ENCODE peak calls at places on chromosomes 5 and 9, in five cellular contexts. K is WTC11, L is GM23338, C is GM12878, J is H1. I is an unnamed sample.

GRCh38 chr9:121550569-121551512 is 51.2 kb upstream of the GGTA1 start:
- DNase-seq in K (peak), L (peak), C (no peak), J (peak), I (peak)

GRCh38 chr9:87601595-87601994 is 103.9 kb downstream of the DAPK1 start:
- DNase-seq in K (no peak), L (no peak), C (no peak), J (no peak), I (no peak)

GRCh38 chr5:176784218-176785165 is 25.9 kb upstream of the UNC5A start:
- DNase-seq in K (no peak), L (peak), C (no peak), J (peak), I (no peak)

GRCh38 chr5:80957031-80957761 is 3.0 kb upstream of the RASGRF2 start:
- DNase-seq in K (no peak), L (peak), C (no peak), J (no peak), I (no peak)

GRCh38 chr9:127979333-127980055 is 1.3 kb downstream of the EEIG1 start:
- DNase-seq in K (peak), L (peak), C (no peak), J (peak), I (peak)

GRCh38 chr9:136726631-136727191 is 14.3 kb downstream of the DIPK1B start:
- DNase-seq in K (no peak), L (no peak), C (peak), J (no peak), I (peak)

GRCh38 chr5:67900515-67900914 is 315.0 kb upstream of the PIK3R1 start:
- DNase-seq in K (no peak), L (no peak), C (no peak), J (no peak), I (no peak)

GRCh38 chr9:69976165-69976564 is 67.5 kb upstream of the MAMDC2 start:
- DNase-seq in K (no peak), L (no peak), C (no peak), J (no peak), I (no peak)

GRCh38 chr5:131749723-131750470 is 46.9 kb downstream of the FNIP1 start:
- DNase-seq in K (no peak), L (no peak), C (no peak), J (no peak), I (no peak)

GRCh38 chr5:33410221-33410620 is 30.5 kb upstream of the TARS1 start:
- DNase-seq in K (no peak), L (no peak), C (no peak), J (no peak), I (no peak)

GRCh38 chr9:109914280-109915027 is 134.5 kb downstream of the PALM2AKAP2 start:
- DNase-seq in K (no peak), L (no peak), C (peak), J (no peak), I (no peak)

GRCh38 chr5:133824661-133825254 is 143.7 kb downstream of the C5orf15 start:
- DNase-seq in K (no peak), L (no peak), C (peak), J (no peak), I (peak)

GRCh38 chr5:179820483-179821297 is at the start of gene SQSTM1:
- DNase-seq in K (peak), L (peak), C (no peak), J (peak), I (peak)

GRCh38 chr5:65914644-65915196 is 11.7 kb upstream of the ERBIN start:
- DNase-seq in K (no peak), L (no peak), C (no peak), J (no peak), I (no peak)

GRCh38 chr5:133456933-133457402 is 155.4 kb downstream of the FSTL4 start:
- DNase-seq in K (no peak), L (no peak), C (no peak), J (no peak), I (no peak)

GRCh38 chr9:89115426-89115825 is 63.2 kb downstream of the SHC3 start:
- DNase-seq in K (no peak), L (no peak), C (no peak), J (no peak), I (no peak)

GRCh38 chr9:78552802-78553201 is 255.9 kb downstream of the PSAT1 start:
- DNase-seq in K (no peak), L (no peak), C (no peak), J (no peak), I (no peak)

GRCh38 chr9:138100711-138101349 is 223.2 kb downstream of the CACNA1B start:
- DNase-seq in K (peak), L (peak), C (no peak), J (peak), I (no peak)

GRCh38 chr5:109849478-109850088 is 159.9 kb downstream of the MAN2A1 start:
- DNase-seq in K (no peak), L (no peak), C (no peak), J (no peak), I (no peak)

GRCh38 chr9:116985636-116986414 is 298.7 kb downstream of the TRIM32 start:
- DNase-seq in K (no peak), L (no peak), C (no peak), J (no peak), I (no peak)

GRCh38 chr5:6202615-6203365 is 175.6 kb downstream of the MED10 start:
- DNase-seq in K (peak), L (peak), C (no peak), J (peak), I (peak)

GRCh38 chr5:114018178-114018577 is 343.7 kb upstream of the KCNN2 start:
- DNase-seq in K (no peak), L (peak), C (no peak), J (no peak), I (no peak)

GRCh38 chr5:101942321-101942882 is 353.7 kb downstream of the SLCO4C1 start:
- DNase-seq in K (peak), L (peak), C (no peak), J (peak), I (no peak)

GRCh38 chr9:137191691-137192447 is 3.4 kb downstream of the SSNA1 start:
- DNase-seq in K (no peak), L (no peak), C (no peak), J (no peak), I (no peak)

GRCh38 chr5:38557309-38557710 is 864 bp upstream of the LIFR start:
- DNase-seq in K (no peak), L (no peak), C (no peak), J (no peak), I (no peak)

GRCh38 chr9:38107811-38108304 is 38.8 kb upstream of the SHB start:
- DNase-seq in K (no peak), L (no peak), C (no peak), J (no peak), I (peak)

GRCh38 chr9:120729796-120730195 is 15.5 kb upstream of the MEGF9 start:
- DNase-seq in K (peak), L (peak), C (no peak), J (peak), I (peak)

GRCh38 chr9:105296889-105297288 is 52.4 kb downstream of the SLC44A1 start:
- DNase-seq in K (no peak), L (peak), C (no peak), J (no peak), I (peak)

GRCh38 chr5:80863708-80864107 is 96.5 kb upstream of the RASGRF2 start:
- DNase-seq in K (no peak), L (no peak), C (no peak), J (no peak), I (no peak)

GRCh38 chr9:119216891-119217290 is 152.3 kb downstream of the BRINP1 start:
- DNase-seq in K (no peak), L (no peak), C (no peak), J (no peak), I (no peak)

GRCh38 chr5:107300928-107301327 is 369.8 kb downstream of the EFNA5 start:
- DNase-seq in K (no peak), L (no peak), C (no peak), J (no peak), I (no peak)

GRCh38 chr9:27847818-27848217 is 274.5 kb upstream of the C9orf72 start:
- DNase-seq in K (no peak), L (no peak), C (no peak), J (no peak), I (no peak)

GRCh38 chr5:135238622-135239460 is 160.2 kb downstream of the MACROH2A1 start:
- DNase-seq in K (no peak), L (no peak), C (no peak), J (peak), I (no peak)
- TF ChIP-seq CREB1 in K (no peak), L (no peak), C (no peak), J (no peak), I (no peak)

GRCh38 chr5:124912653-124913328 is 166.4 kb upstream of the ZNF608 start:
- DNase-seq in K (no peak), L (no peak), C (no peak), J (no peak), I (no peak)
- TF ChIP-seq CREB1 in K (no peak), L (no peak), C (no peak), J (no peak), I (no peak)

DNA sequence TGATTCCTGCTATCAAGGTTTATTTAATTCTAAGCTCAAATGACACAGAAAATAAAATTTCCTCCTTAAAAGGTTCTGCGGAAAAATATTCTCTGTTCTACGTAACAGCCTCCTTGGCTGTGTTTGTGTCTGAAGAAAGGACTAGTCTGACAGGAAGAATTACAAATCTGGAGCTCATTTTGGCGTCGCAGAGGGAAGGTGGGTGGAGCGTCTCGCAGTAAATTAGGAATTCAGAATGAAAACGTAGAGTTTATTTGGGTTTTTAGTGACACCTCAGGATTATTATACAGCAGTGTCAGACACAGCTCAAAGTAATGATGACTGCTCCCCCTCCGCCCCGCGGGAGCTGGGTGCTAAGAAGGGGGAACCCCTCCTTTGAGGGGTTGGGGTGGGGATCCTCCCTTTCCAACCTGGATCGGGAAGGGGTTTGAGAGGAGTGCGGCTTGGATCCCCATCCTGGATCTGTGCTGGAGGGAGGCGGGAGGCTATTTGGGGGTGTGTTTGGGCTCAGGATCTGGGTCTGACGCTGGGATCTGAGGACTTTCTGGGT is 929 bp upstream of the TGFBR1 start:
- DNase-seq in K (no peak), L (peak), C (no peak), J (peak), I (peak)
- TF ChIP-seq CREB1 in K (no peak), L (no peak), C (no peak), J (no peak), I (no peak)

GRCh38 chr9:112061152-112061740 is 113.9 kb downstream of the SUSD1 start:
- DNase-seq in K (no peak), L (no peak), C (peak), J (no peak), I (peak)

GRCh38 chr9:112059980-112060348 is 115.1 kb downstream of the SUSD1 start:
- DNase-seq in K (no peak), L (no peak), C (no peak), J (no peak), I (no peak)

GRCh38 chr9:112063151-112063550 is 111.9 kb downstream of the SUSD1 start:
- DNase-seq in K (no peak), L (no peak), C (no peak), J (no peak), I (no peak)

GRCh38 chr9:112056986-112057385 is 118.1 kb downstream of the SUSD1 start:
- DNase-seq in K (no peak), L (no peak), C (no peak), J (no peak), I (no peak)

DNA sequence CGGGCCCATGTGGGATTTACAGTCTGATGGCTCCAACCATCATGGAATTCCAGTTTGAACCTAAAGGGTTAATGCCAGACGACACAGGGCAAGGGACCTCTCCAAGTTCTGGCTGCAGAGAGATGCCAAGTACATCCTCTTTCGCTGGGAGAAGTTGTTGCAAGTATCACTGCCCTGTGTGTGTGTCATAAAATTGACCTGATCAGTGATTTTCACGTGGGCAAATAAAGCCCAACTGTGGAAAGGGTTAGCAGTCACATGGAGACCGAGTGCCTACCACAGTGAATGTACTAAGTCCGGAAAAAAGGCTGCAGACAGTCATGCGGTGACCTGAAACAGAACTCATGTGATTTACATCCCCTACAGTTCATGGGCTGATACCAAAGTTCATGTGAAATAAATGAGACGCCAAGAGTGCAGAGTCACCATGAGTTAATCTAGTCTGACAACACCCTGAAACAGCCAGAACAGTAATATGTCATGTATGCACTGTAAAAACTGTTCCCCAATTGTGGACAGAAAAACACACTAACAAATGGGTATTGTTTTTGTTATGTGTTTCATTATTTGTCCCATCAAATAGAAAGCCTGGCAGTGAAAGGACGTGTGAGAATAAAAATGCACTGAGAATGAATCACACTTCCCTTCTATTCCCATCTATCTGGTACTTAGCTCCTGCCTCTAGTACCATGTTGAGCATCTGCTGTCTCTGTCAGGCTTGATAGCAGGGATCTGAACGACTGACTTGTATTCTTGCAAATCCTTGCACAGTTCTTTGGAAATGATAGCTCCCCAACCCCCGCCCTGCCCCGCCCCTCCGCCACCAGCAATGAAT is 115.7 kb downstream of the SUSD1 start:
- DNase-seq in K (no peak), L (no peak), C (no peak), J (no peak), I (no peak)
- TF ChIP-seq CREB1 in K (no peak), L (no peak), C (no peak), J (no peak), I (no peak)

GRCh38 chr5:14501353-14502162 is 80.0 kb upstream of the OTULINL start:
- DNase-seq in K (no peak), L (no peak), C (no peak), J (no peak), I (no peak)
- TF ChIP-seq CREB1 in K (no peak), L (no peak), C (no peak), J (no peak), I (no peak)

DNA sequence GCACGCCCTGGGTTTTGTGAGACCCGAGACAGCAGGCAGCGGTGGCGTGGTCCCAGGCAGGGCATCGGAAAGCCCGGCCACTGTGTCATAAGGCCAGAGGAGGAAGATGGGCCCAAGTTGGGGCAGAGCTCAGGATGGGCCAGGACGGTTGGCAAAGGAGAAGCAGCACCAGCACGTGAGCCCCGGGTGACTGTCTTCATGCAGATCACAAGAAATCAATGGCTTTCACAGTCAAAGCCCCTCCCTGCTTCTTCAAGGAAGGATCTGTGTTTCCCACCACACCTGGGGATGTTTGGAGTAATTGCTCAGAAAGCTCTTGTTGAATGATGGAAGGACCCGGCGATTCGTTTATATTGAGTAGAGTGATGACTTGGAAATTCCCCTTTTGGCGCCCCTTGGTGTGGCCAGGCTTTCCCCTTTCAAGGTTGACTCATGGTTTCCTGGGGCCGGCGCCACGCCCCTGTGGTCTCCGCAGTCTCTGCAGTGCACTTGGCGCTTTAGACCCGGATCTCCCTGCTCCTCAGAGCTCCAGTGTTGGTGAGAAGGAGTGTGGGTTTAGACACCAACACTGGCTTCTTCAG is 52.1 kb downstream of the IL31RA start:
- DNase-seq in K (no peak), L (no peak), C (peak), J (no peak), I (peak)
- TF ChIP-seq CREB1 in K (no peak), L (no peak), C (peak), J (no peak), I (no peak)

GRCh38 chr9:76296561-76297276 is 97.5 kb downstream of the RFK start:
- DNase-seq in K (no peak), L (no peak), C (no peak), J (no peak), I (no peak)

GRCh38 chr9:76302543-76302942 is 91.7 kb downstream of the RFK start:
- DNase-seq in K (no peak), L (no peak), C (no peak), J (no peak), I (no peak)

GRCh38 chr9:76298497-76299144 is 95.6 kb downstream of the RFK start:
- DNase-seq in K (no peak), L (peak), C (no peak), J (no peak), I (no peak)

GRCh38 chr9:76294301-76294700 is 99.9 kb downstream of the RFK start:
- DNase-seq in K (no peak), L (no peak), C (no peak), J (no peak), I (no peak)

DNA sequence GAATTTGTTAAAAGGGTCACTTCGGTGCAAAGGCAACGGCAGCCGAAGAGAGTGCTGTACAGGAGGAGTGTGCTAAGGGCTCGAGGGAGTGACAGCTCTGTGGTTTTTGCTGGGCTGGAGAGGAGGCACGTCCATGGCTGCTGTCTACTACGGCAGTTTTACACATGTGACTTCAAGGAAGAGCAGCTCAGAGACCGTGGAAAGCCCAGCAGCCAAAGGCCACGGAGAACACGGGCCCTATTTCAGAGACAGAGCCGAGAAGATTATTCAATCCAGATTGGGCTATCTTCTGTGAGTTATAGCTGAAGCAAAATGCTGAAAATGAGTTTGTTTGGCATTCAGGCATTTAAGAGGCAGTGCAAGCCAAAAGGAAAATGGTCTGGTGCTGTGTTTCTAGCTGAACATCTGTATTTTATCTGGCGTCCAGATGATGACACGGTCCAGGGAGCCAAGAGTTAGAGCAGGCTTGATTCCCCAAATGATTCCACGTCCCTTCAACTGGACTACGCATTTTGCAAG is 96.4 kb downstream of the RFK start:
- DNase-seq in K (no peak), L (no peak), C (no peak), J (no peak), I (no peak)
- TF ChIP-seq CREB1 in K (no peak), L (no peak), C (no peak), J (no peak), I (no peak)

I was measured in K562.